ENCODE peak calls at places on chromosomes 4 and X, in four cellular contexts. N is A549, K is psoas muscle, L is uterus. V is an unnamed sample.

GRCh38 chrX:22323541-22323940 is 50.8 kb downstream of the CBLL2 start:
- DNase-seq in N (no peak), K (no peak), L (no peak), V (no peak)

GRCh38 chr4:79366422-79366821 is 40.6 kb upstream of the NAA11 start:
- DNase-seq in N (no peak), K (no peak), L (no peak), V (no peak)

GRCh38 chr4:37767546-37767945 is 58.9 kb upstream of the PGM2 start:
- DNase-seq in N (no peak), K (peak), L (peak), V (peak)

GRCh38 chr4:121800638-121800960 is 524 bp upstream of the EXOSC9 start:
- DNase-seq in N (no peak), K (no peak), L (no peak), V (no peak)

GRCh38 chrX:12878536-12878935 is 11.7 kb downstream of the TLR7 start:
- DNase-seq in N (no peak), K (no peak), L (no peak), V (no peak)

GRCh38 chrX:2828404-2829065 is at the start of gene GYG2:
- DNase-seq in N (peak), K (no peak), L (no peak), V (no peak)

GRCh38 chr4:76622717-76623116 is 187.7 kb downstream of the SHROOM3 start:
- DNase-seq in N (no peak), K (no peak), L (no peak), V (no peak)

GRCh38 chr4:181465826-181466225 is 777.4 kb upstream of the TENM3 start:
- DNase-seq in N (no peak), K (no peak), L (no peak), V (no peak)

GRCh38 chr4:91631335-91631734 is 672.4 kb upstream of the GRID2 start:
- DNase-seq in N (no peak), K (no peak), L (no peak), V (no peak)

GRCh38 chr4:68655764-68656444 is 14.5 kb downstream of the UGT2B15 start:
- DNase-seq in N (peak), K (no peak), L (no peak), V (no peak)

GRCh38 chr4:140968371-140968770 is 164.9 kb downstream of the RNF150 start:
- DNase-seq in N (no peak), K (no peak), L (no peak), V (no peak)

GRCh38 chr4:108702960-108703359 is 52.6 kb downstream of the OSTC start:
- DNase-seq in N (no peak), K (no peak), L (no peak), V (no peak)

GRCh38 chrX:23883737-23884354 is 23.9 kb downstream of the APOO start:
- DNase-seq in N (peak), K (no peak), L (no peak), V (no peak)

GRCh38 chr4:88911246-88912212 is 145.5 kb downstream of the FAM13A start:
- DNase-seq in N (no peak), K (no peak), L (no peak), V (no peak)

GRCh38 chr4:5127556-5127955 is 76.3 kb downstream of the STK32B start:
- DNase-seq in N (no peak), K (no peak), L (no peak), V (no peak)

GRCh38 chr4:157076578-157076947 is 613 bp downstream of the GLRB start:
- DNase-seq in N (no peak), K (no peak), L (peak), V (no peak)

GRCh38 chr4:128068927-128069326 is 7.8 kb downstream of the LARP1B start:
- DNase-seq in N (peak), K (no peak), L (no peak), V (no peak)

GRCh38 chrX:45806410-45807121 is 605.9 kb upstream of the DIPK2B start:
- DNase-seq in N (peak), K (no peak), L (peak), V (no peak)

GRCh38 chr4:5660185-5660584 is 48.2 kb downstream of the EVC2 start:
- DNase-seq in N (no peak), K (no peak), L (no peak), V (no peak)

GRCh38 chrX:107728342-107729099 is 47.1 kb downstream of the TSC22D3 start:
- DNase-seq in N (no peak), K (peak), L (no peak), V (peak)

GRCh38 chr4:101400096-101400495 is 52.8 kb upstream of the PPP3CA start:
- DNase-seq in N (no peak), K (no peak), L (no peak), V (no peak)

GRCh38 chr4:140615451-140615850 is 46.7 kb upstream of the UCP1 start:
- DNase-seq in N (no peak), K (no peak), L (no peak), V (no peak)

GRCh38 chrX:137566746-137567473 is 983 bp downstream of the ZIC3 start:
- DNase-seq in N (no peak), K (no peak), L (no peak), V (no peak)

GRCh38 chrX:154466036-154466435 is 8.0 kb downstream of the PLXNA3 start:
- DNase-seq in N (no peak), K (no peak), L (no peak), V (no peak)

GRCh38 chrX:2572740-2573139 is 72.0 kb upstream of the DHRSX start:
- DNase-seq in N (peak), K (no peak), L (no peak), V (no peak)

GRCh38 chr4:151766691-151767090 is 5.9 kb upstream of the GATB start:
- DNase-seq in N (peak), K (no peak), L (no peak), V (no peak)

GRCh38 chr4:84792366-84793301 is 173.9 kb downstream of the WDFY3 start:
- DNase-seq in N (no peak), K (no peak), L (no peak), V (no peak)

GRCh38 chrX:15680401-15680800 is 15.8 kb upstream of the CLTRN start:
- DNase-seq in N (no peak), K (no peak), L (no peak), V (no peak)

GRCh38 chrX:3145716-3146115 is 104.4 kb downstream of the ARSF start:
- DNase-seq in N (no peak), K (no peak), L (no peak), V (no peak)

GRCh38 chrX:16885628-16886027 is 15.5 kb upstream of the RBBP7 start:
- DNase-seq in N (no peak), K (no peak), L (no peak), V (no peak)

GRCh38 chr4:15963001-15963451 is at the start of gene FGFBP2:
- DNase-seq in N (peak), K (no peak), L (no peak), V (no peak)

GRCh38 chr4:7822858-7823257 is 116.8 kb downstream of the AFAP1 start:
- DNase-seq in N (no peak), K (no peak), L (no peak), V (no peak)

GRCh38 chrX:115560978-115561604 is at the start of gene PLS3:
- DNase-seq in N (peak), K (peak), L (peak), V (peak)

GRCh38 chrX:127457161-127457560 is 595.0 kb downstream of the ACTRT1 start:
- DNase-seq in N (no peak), K (no peak), L (no peak), V (no peak)

GRCh38 chr4:7766661-7767345 is 172.9 kb downstream of the AFAP1 start:
- DNase-seq in N (no peak), K (no peak), L (no peak), V (no peak)

GRCh38 chr4:169272265-169272886 is 1.6 kb upstream of the SH3RF1 start:
- DNase-seq in N (no peak), K (no peak), L (no peak), V (no peak)

DNA sequence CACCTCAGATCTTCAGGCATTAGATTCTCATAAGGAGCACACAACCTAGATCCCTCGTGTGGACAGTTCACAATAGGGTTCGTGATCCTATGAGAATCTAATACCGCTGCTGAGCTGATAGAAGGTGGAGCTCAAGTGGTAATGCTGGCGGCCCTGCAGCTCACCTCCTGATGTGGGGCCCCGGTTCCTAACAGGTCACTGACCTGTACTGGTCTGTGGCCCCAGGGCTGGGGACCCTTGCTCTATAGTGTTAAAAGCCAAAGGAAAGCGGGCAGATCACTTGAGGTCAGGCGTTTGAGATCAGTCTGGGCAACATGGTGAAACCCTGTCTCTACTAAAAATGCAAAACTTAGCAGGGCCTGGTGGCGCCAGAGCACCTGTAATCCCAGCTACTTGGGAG is 1047.0 kb upstream of the FTHL17 start:
- DNase-seq in N (no peak), K (peak), L (no peak), V (no peak)
- TF ChIP-seq CTCF in N (no peak), K (no peak), L (no peak), V (no peak)

GRCh38 chrX:39477438-39478120 is 620.2 kb downstream of the BCOR start:
- DNase-seq in N (no peak), K (peak), L (peak), V (peak)
- TF ChIP-seq CTCF in N (no peak), K (no peak), L (no peak), V (no peak)

GRCh38 chr4:54127660-54128059 is 27.7 kb downstream of the GSX2 start:
- DNase-seq in N (no peak), K (no peak), L (no peak), V (no peak)
- TF ChIP-seq CTCF in N (no peak), K (no peak), L (no peak), V (no peak)

GRCh38 chr4:144750348-144750747 is 104.4 kb downstream of the HHIP start:
- DNase-seq in N (no peak), K (no peak), L (no peak), V (no peak)

GRCh38 chr4:144748814-144749555 is 103.0 kb downstream of the HHIP start:
- DNase-seq in N (no peak), K (no peak), L (no peak), V (no peak)

GRCh38 chr4:144757969-144758368 is 112.0 kb downstream of the HHIP start:
- DNase-seq in N (no peak), K (no peak), L (no peak), V (no peak)

DNA sequence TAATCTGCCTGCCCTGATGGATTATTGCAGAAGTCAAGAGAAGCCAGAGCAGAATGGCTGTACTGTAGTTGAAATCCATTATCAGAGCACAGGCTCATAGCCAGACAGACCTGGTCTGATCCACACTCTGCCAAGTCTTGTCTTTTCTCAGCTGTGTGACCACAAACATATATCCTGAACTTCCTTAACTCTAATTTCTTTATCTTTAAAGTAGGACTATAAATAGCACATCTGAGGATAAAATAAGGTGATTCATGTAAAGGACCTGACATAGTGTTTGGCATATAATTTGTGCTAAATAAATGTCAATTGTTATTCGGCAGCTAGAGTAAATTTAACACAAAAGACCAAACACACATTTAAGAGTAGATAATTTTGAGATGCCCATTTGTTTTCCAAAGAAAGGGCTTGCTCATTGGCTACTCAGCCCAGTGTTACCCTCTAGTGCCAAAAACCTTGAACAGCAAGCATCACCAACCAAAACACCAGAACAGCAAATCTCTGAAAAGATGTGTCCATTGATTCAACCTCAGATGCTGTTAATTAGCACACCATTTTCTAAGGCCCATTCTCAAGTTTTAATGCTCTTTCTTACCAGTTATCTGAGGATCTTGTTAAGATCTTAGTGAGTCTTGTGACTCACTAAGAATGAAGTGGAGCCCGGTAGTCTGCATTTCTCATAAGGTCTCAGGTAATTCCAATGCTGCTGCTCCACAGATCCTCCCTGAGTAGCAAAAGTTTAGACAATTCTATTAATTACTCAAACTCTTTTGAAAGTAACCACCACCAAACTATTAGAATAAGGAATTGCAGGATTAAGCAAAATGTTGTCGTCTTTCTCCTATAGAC is 108.8 kb downstream of the HHIP start:
- DNase-seq in N (peak), K (no peak), L (no peak), V (no peak)
- TF ChIP-seq CTCF in N (peak), K (peak), L (no peak), V (no peak)

DNA sequence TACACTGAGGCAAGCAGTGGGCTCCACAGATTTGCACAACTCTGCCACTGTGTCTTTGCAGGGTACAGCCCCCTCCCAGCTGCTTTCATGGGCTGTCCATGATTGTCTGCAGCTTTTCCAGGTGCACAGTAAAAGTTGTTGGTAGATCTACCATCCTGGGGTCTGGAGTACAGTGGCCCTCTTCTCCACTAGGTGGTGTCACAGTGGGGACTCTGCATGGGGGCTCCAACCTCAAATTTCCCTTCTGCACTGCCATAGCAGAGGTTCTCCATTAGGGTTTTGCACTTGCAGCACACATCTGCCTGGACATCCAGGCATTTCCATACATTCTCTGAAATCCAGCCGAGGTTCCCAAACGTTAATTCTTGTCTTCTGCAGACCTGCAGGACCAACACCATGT is 1002.3 kb downstream of the FAM133A start:
- DNase-seq in N (no peak), K (no peak), L (no peak), V (no peak)
- TF ChIP-seq CTCF in N (no peak), K (no peak), L (no peak), V (no peak)

DNA sequence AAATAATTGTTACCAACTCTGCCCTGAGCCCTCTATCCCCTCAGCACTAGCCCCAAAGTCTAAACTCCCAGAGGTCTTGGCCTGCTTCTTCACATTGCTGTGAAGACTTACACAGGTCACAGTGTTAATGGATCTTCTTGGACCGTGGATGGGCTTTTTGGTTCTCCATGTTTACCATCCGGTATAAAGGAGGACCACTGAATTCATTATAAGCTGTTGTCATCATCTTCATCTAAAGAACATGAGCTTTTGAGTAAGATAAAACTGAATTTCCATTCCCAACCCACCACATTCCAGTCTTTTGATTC is 8.5 kb downstream of the NUDT11 start:
- DNase-seq in N (no peak), K (no peak), L (no peak), V (no peak)
- TF ChIP-seq CTCF in N (no peak), K (no peak), L (no peak), V (no peak)

V was measured in gastrocnemius medialis.